ENCODE peak calls at places on chromosomes 13 and 19, in seven cellular contexts. F, R, J, V, G, I and X are unnamed samples.
A peak's percentile ranks its signal among the peaks of the same experiment; 100 is the strongest.

GRCh38 chr19:41808663-41809566 is 12.5 kb downstream of the CEACAM3 start:
- DNase-seq in F (no peak), R (no peak), J (no peak), V (no peak), G (peak; percentile 13), I (peak; percentile 26), X (no peak)

GRCh38 chr19:55544776-55545439 is 435 bp downstream of the SBK3 start:
- DNase-seq in F (no peak), R (no peak), J (no peak), V (no peak), G (no peak), I (no peak), X (no peak)

GRCh38 chr13:38814331-38814730 is 127.5 kb downstream of the FREM2 start:
- DNase-seq in F (no peak), R (no peak), J (no peak), V (no peak), G (no peak), I (no peak), X (no peak)

GRCh38 chr13:84867246-84867645 is 932.0 kb downstream of the SLITRK6 start:
- DNase-seq in F (no peak), R (no peak), J (no peak), V (no peak), G (peak; percentile 41), I (no peak), X (no peak)

GRCh38 chr19:5156231-5156986 is 184.2 kb downstream of the PTPRS start:
- DNase-seq in F (no peak), R (no peak), J (no peak), V (no peak), G (no peak), I (no peak), X (no peak)

GRCh38 chr13:113855931-113856715 is 7.8 kb downstream of the GAS6 start:
- DNase-seq in F (no peak), R (no peak), J (no peak), V (no peak), G (no peak), I (no peak), X (no peak)

GRCh38 chr13:98960331-98961203 is 17.3 kb downstream of the DOCK9 start:
- DNase-seq in F (no peak), R (peak; percentile 37), J (peak; percentile 30), V (no peak), G (peak; percentile 56), I (no peak), X (no peak)

GRCh38 chr19:43642531-43642930 is 2.9 kb upstream of the CADM4 start:
- DNase-seq in F (no peak), R (no peak), J (no peak), V (no peak), G (no peak), I (no peak), X (no peak)

GRCh38 chr19:38658462-38659306 is 11.2 kb downstream of the ACTN4 start:
- DNase-seq in F (peak; percentile 99), R (no peak), J (no peak), V (peak; percentile 78), G (peak; percentile 22), I (peak; percentile 70), X (peak; percentile 78)

GRCh38 chr19:10863107-10863700 is 8.1 kb upstream of the CARM1 start:
- DNase-seq in F (no peak), R (no peak), J (no peak), V (no peak), G (no peak), I (no peak), X (no peak)

GRCh38 chr19:2423913-2424685 is 3.3 kb downstream of the TIMM13 start:
- DNase-seq in F (no peak), R (no peak), J (no peak), V (no peak), G (no peak), I (no peak), X (no peak)

GRCh38 chr13:97116754-97117153 is 105.4 kb upstream of the MBNL2 start:
- DNase-seq in F (no peak), R (no peak), J (no peak), V (peak; percentile 14), G (peak; percentile 68), I (no peak), X (peak; percentile 75)

GRCh38 chr13:23443110-23443509 is 9.6 kb upstream of the SACS start:
- DNase-seq in F (no peak), R (no peak), J (no peak), V (no peak), G (no peak), I (no peak), X (no peak)

GRCh38 chr13:46639033-46639981 is 86.3 kb downstream of the LRCH1 start:
- DNase-seq in F (no peak), R (no peak), J (no peak), V (no peak), G (peak; percentile 1), I (no peak), X (no peak)

GRCh38 chr13:44373247-44373600 is 400 bp upstream of the SERP2 start:
- DNase-seq in F (no peak), R (no peak), J (no peak), V (no peak), G (no peak), I (no peak), X (no peak)

GRCh38 chr19:15443838-15444237 is 5.9 kb downstream of the WIZ start:
- DNase-seq in F (no peak), R (no peak), J (no peak), V (no peak), G (no peak), I (no peak), X (no peak)

GRCh38 chr19:3336680-3337523 is 29.5 kb upstream of the NFIC start:
- DNase-seq in F (peak; percentile 89), R (no peak), J (no peak), V (peak; percentile 85), G (peak; percentile 59), I (peak; percentile 77), X (peak; percentile 84)

GRCh38 chr19:55027472-55028337 is 10.4 kb downstream of the GP6 start:
- DNase-seq in F (no peak), R (no peak), J (no peak), V (peak; percentile 5), G (no peak), I (no peak), X (no peak)

GRCh38 chr19:56765107-56765506 is 75.4 kb downstream of the PEG3 start:
- DNase-seq in F (no peak), R (peak; percentile 39), J (no peak), V (no peak), G (peak; percentile 36), I (no peak), X (no peak)

GRCh38 chr13:28719227-28719562 is 425 bp upstream of the SLC46A3 start:
- DNase-seq in F (no peak), R (no peak), J (no peak), V (no peak), G (no peak), I (no peak), X (no peak)

GRCh38 chr19:14577885-14578427 is 4.9 kb upstream of the CLEC17A start:
- DNase-seq in F (no peak), R (no peak), J (no peak), V (no peak), G (no peak), I (no peak), X (no peak)

GRCh38 chr13:49098198-49098597 is 121.9 kb upstream of the MLNR start:
- DNase-seq in F (peak; percentile 57), R (no peak), J (no peak), V (no peak), G (peak; percentile 51), I (no peak), X (no peak)

GRCh38 chr13:75151081-75151643 is 330.8 kb downstream of the TBC1D4 start:
- DNase-seq in F (no peak), R (no peak), J (no peak), V (no peak), G (no peak), I (no peak), X (no peak)

GRCh38 chr13:98405107-98405571 is 171.8 kb downstream of the STK24 start:
- DNase-seq in F (no peak), R (no peak), J (peak; percentile 69), V (peak; percentile 18), G (peak; percentile 93), I (no peak), X (peak; percentile 23)

GRCh38 chr13:91506759-91507158 is 108.3 kb downstream of the GPC5 start:
- DNase-seq in F (no peak), R (no peak), J (no peak), V (no peak), G (no peak), I (no peak), X (no peak)

GRCh38 chr13:22960827-22961226 is 220.0 kb upstream of the SGCG start:
- DNase-seq in F (no peak), R (no peak), J (no peak), V (no peak), G (no peak), I (no peak), X (no peak)

GRCh38 chr19:54536956-54537355 is 34.3 kb downstream of the LAIR2 start:
- DNase-seq in F (no peak), R (no peak), J (no peak), V (no peak), G (no peak), I (no peak), X (no peak)

GRCh38 chr19:51702754-51703654 is 9.9 kb downstream of the SPACA6 start:
- DNase-seq in F (no peak), R (peak; percentile 41), J (no peak), V (no peak), G (no peak), I (peak; percentile 52), X (peak; percentile 50)

GRCh38 chr19:10091370-10091687 is 5.2 kb downstream of the SHFL start:
- DNase-seq in F (no peak), R (no peak), J (no peak), V (no peak), G (no peak), I (no peak), X (no peak)

GRCh38 chr19:2627319-2627829 is 75.1 kb downstream of the GNG7 start:
- DNase-seq in F (peak; percentile 91), R (peak; percentile 65), J (no peak), V (peak; percentile 45), G (peak; percentile 23), I (peak; percentile 93), X (no peak)

GRCh38 chr13:39616087-39616694 is 13.2 kb upstream of the LHFPL6 start:
- DNase-seq in F (peak; percentile 64), R (peak; percentile 50), J (peak; percentile 57), V (peak; percentile 59), G (peak; percentile 82), I (peak; percentile 38), X (peak; percentile 40)

GRCh38 chr19:988081-988480 is 3.9 kb downstream of the WDR18 start:
- DNase-seq in F (no peak), R (no peak), J (no peak), V (no peak), G (no peak), I (no peak), X (no peak)

GRCh38 chr19:3979289-3979673 is 6.0 kb downstream of the EEF2 start:
- DNase-seq in F (no peak), R (peak; percentile 30), J (no peak), V (no peak), G (peak; percentile 6), I (no peak), X (no peak)

GRCh38 chr19:33397536-33398360 is 24.2 kb downstream of the CEBPG start:
- DNase-seq in F (no peak), R (no peak), J (no peak), V (no peak), G (no peak), I (no peak), X (no peak)

GRCh38 chr13:31797154-31797775 is 57.9 kb downstream of the RXFP2 start:
- DNase-seq in F (peak; percentile 23), R (no peak), J (no peak), V (peak; percentile 8), G (peak; percentile 54), I (no peak), X (no peak)

GRCh38 chr19:57192064-57192395 is 730 bp downstream of the ZNF264 start:
- DNase-seq in F (no peak), R (no peak), J (no peak), V (no peak), G (peak; percentile 43), I (no peak), X (no peak)

GRCh38 chr13:40318366-40318765 is 348.1 kb downstream of the FOXO1 start:
- DNase-seq in F (no peak), R (no peak), J (peak; percentile 6), V (peak; percentile 1), G (peak; percentile 22), I (no peak), X (no peak)

GRCh38 chr13:52644108-52644507 is 1.9 kb downstream of the HNRNPA1L2 start:
- DNase-seq in F (peak; percentile 29), R (no peak), J (no peak), V (no peak), G (no peak), I (no peak), X (no peak)